ENCODE peak calls at places on chromosomes 6 and 20, in nine cellular contexts. One of them, this sample, is unnamed.

GRCh38 chr6:66935612-66936011 is 1228.6 kb upstream of the EYS start:
- DNase-seq in CD8-positive, alpha-beta T cell: no peak
- DNase-seq in colonic mucosa: no peak
- DNase-seq in Peyer's patch: no peak
- DNase-seq in PC-9: no peak
- DNase-seq in right atrium auricular region: no peak
- DNase-seq in fibroblast of lung: no peak
- DNase-seq in HCT116: no peak
- DNase-seq in right lobe of liver: no peak
- DNase-seq in this sample: no peak

GRCh38 chr20:59518881-59519706 is 85.2 kb upstream of the PHACTR3 start:
- DNase-seq in colonic mucosa: peak; percentile 31
- DNase-seq in right lobe of liver: no peak
- DNase-seq in HCT116: peak; percentile 51
- DNase-seq in right atrium auricular region: no peak
- DNase-seq in fibroblast of lung: peak; percentile 28
- DNase-seq in CD8-positive, alpha-beta T cell: no peak
- DNase-seq in Peyer's patch: no peak
- DNase-seq in PC-9: peak; percentile 59
- DNase-seq in this sample: no peak

GRCh38 chr20:20677186-20677585 is 35.3 kb downstream of the RALGAPA2 start:
- DNase-seq in CD8-positive, alpha-beta T cell: no peak
- DNase-seq in right lobe of liver: no peak
- DNase-seq in fibroblast of lung: peak; percentile 64
- DNase-seq in right atrium auricular region: no peak
- DNase-seq in HCT116: no peak
- DNase-seq in PC-9: no peak
- DNase-seq in colonic mucosa: no peak
- DNase-seq in Peyer's patch: no peak
- DNase-seq in this sample: no peak

GRCh38 chr6:27188206-27188884 is 59.2 kb upstream of the PRSS16 start:
- DNase-seq in fibroblast of lung: peak; percentile 85
- DNase-seq in right atrium auricular region: peak; percentile 83
- DNase-seq in right lobe of liver: peak; percentile 48
- DNase-seq in PC-9: peak; percentile 71
- DNase-seq in HCT116: peak; percentile 44
- DNase-seq in CD8-positive, alpha-beta T cell: no peak
- DNase-seq in Peyer's patch: peak; percentile 42
- DNase-seq in colonic mucosa: peak; percentile 73
- DNase-seq in this sample: peak; percentile 71

GRCh38 chr6:168387911-168388310 is 53.1 kb upstream of the SMOC2 start:
- DNase-seq in right lobe of liver: no peak
- DNase-seq in fibroblast of lung: no peak
- DNase-seq in PC-9: no peak
- DNase-seq in CD8-positive, alpha-beta T cell: no peak
- DNase-seq in right atrium auricular region: no peak
- DNase-seq in Peyer's patch: no peak
- DNase-seq in HCT116: no peak
- DNase-seq in colonic mucosa: no peak
- DNase-seq in this sample: no peak

GRCh38 chr6:122141246-122141645 is 258.2 kb upstream of the HSF2 start:
- DNase-seq in right atrium auricular region: no peak
- DNase-seq in right lobe of liver: no peak
- DNase-seq in HCT116: no peak
- DNase-seq in CD8-positive, alpha-beta T cell: no peak
- DNase-seq in PC-9: no peak
- DNase-seq in Peyer's patch: no peak
- DNase-seq in colonic mucosa: no peak
- DNase-seq in fibroblast of lung: no peak
- DNase-seq in this sample: no peak

GRCh38 chr6:98986216-98986615 is 38.5 kb upstream of the FBXL4 start:
- DNase-seq in right atrium auricular region: no peak
- DNase-seq in colonic mucosa: no peak
- DNase-seq in HCT116: no peak
- DNase-seq in PC-9: no peak
- DNase-seq in Peyer's patch: no peak
- DNase-seq in CD8-positive, alpha-beta T cell: no peak
- DNase-seq in right lobe of liver: no peak
- DNase-seq in fibroblast of lung: no peak
- DNase-seq in this sample: no peak

GRCh38 chr6:170285482-170285881 is 5.4 kb downstream of the DLL1 start:
- DNase-seq in CD8-positive, alpha-beta T cell: no peak
- DNase-seq in PC-9: no peak
- DNase-seq in right atrium auricular region: no peak
- DNase-seq in right lobe of liver: no peak
- DNase-seq in fibroblast of lung: no peak
- DNase-seq in Peyer's patch: no peak
- DNase-seq in HCT116: no peak
- DNase-seq in colonic mucosa: no peak
- DNase-seq in this sample: no peak

GRCh38 chr20:32116079-32116521 is 6.6 kb downstream of the TM9SF4 start:
- DNase-seq in fibroblast of lung: no peak
- DNase-seq in HCT116: no peak
- DNase-seq in right atrium auricular region: no peak
- DNase-seq in right lobe of liver: no peak
- DNase-seq in Peyer's patch: no peak
- DNase-seq in colonic mucosa: no peak
- DNase-seq in PC-9: no peak
- DNase-seq in CD8-positive, alpha-beta T cell: no peak
- DNase-seq in this sample: no peak

GRCh38 chr20:32112862-32113261 is 3.3 kb downstream of the TM9SF4 start:
- DNase-seq in right atrium auricular region: peak; percentile 66
- DNase-seq in right lobe of liver: no peak
- DNase-seq in colonic mucosa: peak; percentile 77
- DNase-seq in HCT116: no peak
- DNase-seq in CD8-positive, alpha-beta T cell: no peak
- DNase-seq in PC-9: no peak
- DNase-seq in Peyer's patch: no peak
- DNase-seq in fibroblast of lung: no peak
- DNase-seq in this sample: no peak

GRCh38 chr20:32115196-32115767 is 5.8 kb downstream of the TM9SF4 start:
- DNase-seq in colonic mucosa: no peak
- DNase-seq in right atrium auricular region: no peak
- DNase-seq in Peyer's patch: no peak
- DNase-seq in PC-9: no peak
- DNase-seq in CD8-positive, alpha-beta T cell: no peak
- DNase-seq in HCT116: no peak
- DNase-seq in fibroblast of lung: no peak
- DNase-seq in right lobe of liver: no peak
- DNase-seq in this sample: no peak

GRCh38 chr20:32113861-32114260 is 4.3 kb downstream of the TM9SF4 start:
- DNase-seq in Peyer's patch: no peak
- DNase-seq in colonic mucosa: no peak
- DNase-seq in HCT116: no peak
- DNase-seq in right atrium auricular region: no peak
- DNase-seq in fibroblast of lung: no peak
- DNase-seq in PC-9: no peak
- DNase-seq in right lobe of liver: no peak
- DNase-seq in CD8-positive, alpha-beta T cell: no peak
- DNase-seq in this sample: no peak

DNA sequence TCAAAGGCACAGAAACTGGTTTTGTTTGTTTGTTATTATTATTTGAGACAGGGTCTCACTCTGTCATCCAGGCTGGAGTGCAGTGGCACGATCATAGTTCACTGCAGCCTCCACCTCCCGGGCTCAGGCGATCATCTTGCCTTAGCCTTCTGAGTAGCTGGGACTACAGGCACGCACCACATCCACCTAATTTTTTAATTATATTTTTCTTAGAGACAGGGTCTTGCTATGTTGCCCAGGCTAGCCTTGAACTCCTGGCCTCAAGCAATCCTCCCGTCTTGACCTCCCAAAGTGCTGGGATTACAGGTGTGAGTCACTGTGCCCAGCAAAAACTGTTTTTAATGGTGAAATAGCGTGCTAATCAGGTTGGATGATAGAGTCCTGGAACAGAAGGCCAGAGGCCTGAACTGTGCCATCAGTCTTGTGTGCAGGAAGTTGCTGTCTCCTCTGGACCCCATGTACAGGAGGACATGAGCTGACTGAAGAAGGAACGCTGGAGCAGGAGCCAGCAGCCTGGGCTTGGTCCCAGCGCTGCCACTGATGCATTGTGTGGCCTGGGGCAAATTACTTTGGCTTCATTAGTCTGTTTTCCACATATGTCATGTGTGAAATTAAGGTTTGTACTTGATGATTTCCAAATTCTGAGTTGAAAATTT is 4.9 kb downstream of the TM9SF4 start:
- DNase-seq in CD8-positive, alpha-beta T cell: no peak
- DNase-seq in fibroblast of lung: peak; percentile 39
- DNase-seq in colonic mucosa: no peak
- DNase-seq in HCT116: no peak
- DNase-seq in PC-9: no peak
- DNase-seq in right atrium auricular region: no peak
- DNase-seq in Peyer's patch: no peak
- DNase-seq in right lobe of liver: no peak
- DNase-seq in this sample: peak; percentile 33
- H3K27ac ChIP-seq in CD8-positive, alpha-beta T cell: no peak overlapping the region
- H3K27ac ChIP-seq in fibroblast of lung: no peak overlapping the region
- H3K27ac ChIP-seq in colonic mucosa: no peak overlapping the region
- H3K27ac ChIP-seq in HCT116: no peak overlapping the region
- H3K27ac ChIP-seq in PC-9: no peak overlapping the region
- H3K27ac ChIP-seq in right atrium auricular region: no peak overlapping the region
- H3K27ac ChIP-seq in Peyer's patch: no peak overlapping the region
- H3K27ac ChIP-seq in right lobe of liver: no peak overlapping the region
- H3K27ac ChIP-seq in this sample: peak overlapping the region; percentile 43

GRCh38 chr20:44141873-44142272 is 45.1 kb downstream of the JPH2 start:
- DNase-seq in colonic mucosa: no peak
- DNase-seq in CD8-positive, alpha-beta T cell: no peak
- DNase-seq in PC-9: no peak
- DNase-seq in right atrium auricular region: no peak
- DNase-seq in HCT116: no peak
- DNase-seq in fibroblast of lung: no peak
- DNase-seq in Peyer's patch: no peak
- DNase-seq in right lobe of liver: no peak
- DNase-seq in this sample: no peak

GRCh38 chr20:44143896-44144295 is 43.1 kb downstream of the JPH2 start:
- DNase-seq in right lobe of liver: no peak
- DNase-seq in fibroblast of lung: no peak
- DNase-seq in CD8-positive, alpha-beta T cell: no peak
- DNase-seq in right atrium auricular region: no peak
- DNase-seq in Peyer's patch: no peak
- DNase-seq in colonic mucosa: no peak
- DNase-seq in HCT116: no peak
- DNase-seq in PC-9: no peak
- DNase-seq in this sample: no peak

GRCh38 chr20:44145131-44145770 is 41.7 kb downstream of the JPH2 start:
- DNase-seq in fibroblast of lung: peak; percentile 37
- DNase-seq in CD8-positive, alpha-beta T cell: no peak
- DNase-seq in Peyer's patch: no peak
- DNase-seq in PC-9: no peak
- DNase-seq in colonic mucosa: no peak
- DNase-seq in right atrium auricular region: no peak
- DNase-seq in HCT116: no peak
- DNase-seq in right lobe of liver: no peak
- DNase-seq in this sample: no peak

GRCh38 chr20:44138859-44139258 is 48.1 kb downstream of the JPH2 start:
- DNase-seq in right lobe of liver: no peak
- DNase-seq in colonic mucosa: no peak
- DNase-seq in HCT116: no peak
- DNase-seq in CD8-positive, alpha-beta T cell: no peak
- DNase-seq in PC-9: no peak
- DNase-seq in Peyer's patch: no peak
- DNase-seq in fibroblast of lung: no peak
- DNase-seq in right atrium auricular region: no peak
- DNase-seq in this sample: no peak

DNA sequence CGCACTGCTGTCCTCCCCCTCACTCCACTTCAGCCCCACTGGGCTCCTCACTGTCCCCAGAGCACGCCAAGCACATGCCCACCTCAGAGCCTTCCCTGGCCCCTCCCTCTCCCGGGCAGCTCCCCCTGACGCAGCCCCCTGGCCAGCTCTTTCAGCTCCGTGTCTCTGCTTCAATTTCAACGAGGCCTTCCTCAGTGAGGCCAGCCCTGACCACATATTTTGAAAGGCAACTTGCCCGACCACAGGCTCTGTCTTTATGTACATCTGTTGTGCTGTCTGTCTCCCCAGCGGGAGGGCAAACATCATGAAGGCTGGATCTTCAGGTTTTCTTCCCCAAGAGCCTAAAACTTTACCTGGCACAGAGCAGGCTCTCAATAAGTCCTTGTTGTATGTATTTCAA is 44.6 kb downstream of the JPH2 start:
- DNase-seq in HCT116: no peak
- DNase-seq in colonic mucosa: no peak
- DNase-seq in right lobe of liver: no peak
- DNase-seq in right atrium auricular region: no peak
- DNase-seq in Peyer's patch: no peak
- DNase-seq in PC-9: no peak
- DNase-seq in fibroblast of lung: peak; percentile 82
- DNase-seq in CD8-positive, alpha-beta T cell: no peak
- DNase-seq in this sample: no peak
- H3K4me1 ChIP-seq in HCT116: peaks cover 1% of the 10 kb centered on the region
- H3K4me1 ChIP-seq in colonic mucosa: no peaks in the 10 kb centered on the region
- H3K4me1 ChIP-seq in right lobe of liver: no peaks in the 10 kb centered on the region
- H3K4me1 ChIP-seq in right atrium auricular region: no peaks in the 10 kb centered on the region
- H3K4me1 ChIP-seq in Peyer's patch: no peaks in the 10 kb centered on the region
- H3K4me1 ChIP-seq in PC-9: no peaks in the 10 kb centered on the region
- H3K4me1 ChIP-seq in fibroblast of lung: no peaks in the 10 kb centered on the region
- H3K4me1 ChIP-seq in CD8-positive, alpha-beta T cell: no peaks in the 10 kb centered on the region
- H3K4me1 ChIP-seq in this sample: no peaks in the 10 kb centered on the region

DNA sequence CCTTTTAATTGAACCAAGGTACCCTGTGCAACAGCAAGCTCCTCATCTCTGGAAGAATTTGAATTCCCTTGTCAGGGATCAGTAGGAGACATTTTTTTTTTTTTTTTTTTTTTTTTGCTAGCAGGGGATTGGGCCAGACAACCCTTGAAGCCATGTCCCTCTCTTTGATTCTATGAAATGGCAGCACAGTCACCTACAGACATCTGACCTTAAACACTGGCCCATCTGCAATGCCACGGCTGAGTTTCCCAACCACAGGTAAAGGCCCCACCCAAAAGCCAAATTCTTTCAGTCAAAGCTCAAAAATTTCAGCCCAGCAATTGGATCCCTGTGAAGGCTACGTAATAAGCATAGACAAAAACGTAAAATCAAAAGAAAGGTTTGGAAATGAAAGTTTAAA is 94.2 kb downstream of the FYN start:
- DNase-seq in Peyer's patch: no peak
- DNase-seq in PC-9: no peak
- DNase-seq in right atrium auricular region: no peak
- DNase-seq in fibroblast of lung: no peak
- DNase-seq in HCT116: no peak
- DNase-seq in colonic mucosa: no peak
- DNase-seq in right lobe of liver: no peak
- DNase-seq in CD8-positive, alpha-beta T cell: no peak
- DNase-seq in this sample: no peak
- TF ChIP-seq CTCF in Peyer's patch: no peak
- TF ChIP-seq CTCF in PC-9: no peak
- TF ChIP-seq CTCF in right atrium auricular region: no peak
- TF ChIP-seq CTCF in fibroblast of lung: no peak
- TF ChIP-seq CTCF in HCT116: no peak
- TF ChIP-seq CTCF in colonic mucosa: no peak
- TF ChIP-seq CTCF in right lobe of liver: no peak
- TF ChIP-seq CTCF in CD8-positive, alpha-beta T cell: no peak
- TF ChIP-seq CTCF in this sample: no peak

GRCh38 chr6:157224957-157225574 is 98.3 kb downstream of the TMEM242 start:
- DNase-seq in Peyer's patch: no peak
- DNase-seq in PC-9: no peak
- DNase-seq in HCT116: no peak
- DNase-seq in right lobe of liver: no peak
- DNase-seq in colonic mucosa: no peak
- DNase-seq in right atrium auricular region: peak; percentile 59
- DNase-seq in fibroblast of lung: no peak
- DNase-seq in CD8-positive, alpha-beta T cell: no peak
- DNase-seq in this sample: no peak

GRCh38 chr6:157225575-157225995 is 97.7 kb downstream of the TMEM242 start:
- DNase-seq in HCT116: no peak
- DNase-seq in PC-9: no peak
- DNase-seq in CD8-positive, alpha-beta T cell: no peak
- DNase-seq in Peyer's patch: no peak
- DNase-seq in right lobe of liver: no peak
- DNase-seq in fibroblast of lung: no peak
- DNase-seq in right atrium auricular region: peak; percentile 58
- DNase-seq in colonic mucosa: no peak
- DNase-seq in this sample: no peak

GRCh38 chr6:157227202-157228166 is 95.8 kb downstream of the TMEM242 start:
- DNase-seq in CD8-positive, alpha-beta T cell: no peak
- DNase-seq in right lobe of liver: no peak
- DNase-seq in Peyer's patch: no peak
- DNase-seq in fibroblast of lung: no peak
- DNase-seq in colonic mucosa: no peak
- DNase-seq in PC-9: no peak
- DNase-seq in HCT116: no peak
- DNase-seq in right atrium auricular region: peak; percentile 52
- DNase-seq in this sample: no peak

GRCh38 chr6:157226026-157226639 is 97.2 kb downstream of the TMEM242 start:
- DNase-seq in PC-9: no peak
- DNase-seq in Peyer's patch: no peak
- DNase-seq in HCT116: no peak
- DNase-seq in colonic mucosa: no peak
- DNase-seq in CD8-positive, alpha-beta T cell: no peak
- DNase-seq in fibroblast of lung: peak; percentile 86
- DNase-seq in right atrium auricular region: peak; percentile 79
- DNase-seq in right lobe of liver: no peak
- DNase-seq in this sample: peak; percentile 73

GRCh38 chr6:157226761-157227160 is 96.6 kb downstream of the TMEM242 start:
- DNase-seq in PC-9: no peak
- DNase-seq in fibroblast of lung: peak; percentile 48
- DNase-seq in CD8-positive, alpha-beta T cell: no peak
- DNase-seq in colonic mucosa: no peak
- DNase-seq in Peyer's patch: no peak
- DNase-seq in HCT116: no peak
- DNase-seq in right lobe of liver: no peak
- DNase-seq in right atrium auricular region: no peak
- DNase-seq in this sample: peak; percentile 39
- H3K27ac ChIP-seq in PC-9: no peak overlapping the region
- H3K27ac ChIP-seq in fibroblast of lung: no peak overlapping the region
- H3K27ac ChIP-seq in CD8-positive, alpha-beta T cell: no peak overlapping the region
- H3K27ac ChIP-seq in colonic mucosa: no peak overlapping the region
- H3K27ac ChIP-seq in Peyer's patch: no peak overlapping the region
- H3K27ac ChIP-seq in HCT116: no peak overlapping the region
- H3K27ac ChIP-seq in right lobe of liver: no peak overlapping the region
- H3K27ac ChIP-seq in right atrium auricular region: peak overlapping the region; percentile 67
- H3K27ac ChIP-seq in this sample: peak overlapping the region; percentile 26